ENCODE peak calls at places on chromosomes 12 and 14, in nine cellular contexts. K, C, J, N, S, H, A, U and E are unnamed samples. For H3K4me1, the result is how much of the 10 kb centered on the place peaks cover.

GRCh38 chr12:72681028-72681427 is 408.9 kb downstream of the TRHDE start:
- DNase-seq in K (no peak), C (no peak), J (no peak), N (no peak), S (no peak), H (no peak), A (no peak), U (no peak), E (no peak)

GRCh38 chr12:68871899-68872298 is 61.1 kb downstream of the CPM start:
- DNase-seq in K (no peak), C (no peak), J (no peak), N (no peak), S (no peak), H (no peak), A (no peak), U (no peak), E (no peak)

GRCh38 chr12:24931666-24932405 is 17.1 kb downstream of the BCAT1 start:
- DNase-seq in K (no peak), C (no peak), J (peak), N (no peak), S (no peak), H (no peak), A (no peak), U (peak), E (peak)

GRCh38 chr12:53049582-53050318 is at the start of gene TNS2:
- DNase-seq in K (peak), C (peak), J (peak), N (no peak), S (peak), H (peak), A (peak), U (peak), E (peak)

GRCh38 chr12:46131729-46132128 is 137.1 kb downstream of the SLC38A1 start:
- DNase-seq in K (no peak), C (no peak), J (no peak), N (no peak), S (no peak), H (no peak), A (no peak), U (no peak), E (no peak)

GRCh38 chr12:106369624-106370346 is 12.2 kb downstream of the POLR3B start:
- DNase-seq in K (no peak), C (no peak), J (no peak), N (peak), S (no peak), H (peak), A (no peak), U (peak), E (no peak)

GRCh38 chr14:59251811-59252771 is 63.6 kb downstream of the DAAM1 start:
- DNase-seq in K (no peak), C (no peak), J (no peak), N (no peak), S (no peak), H (no peak), A (no peak), U (peak), E (no peak)

GRCh38 chr12:110694330-110694891 is 5.5 kb upstream of the HVCN1 start:
- DNase-seq in K (peak), C (peak), J (peak), N (no peak), S (no peak), H (no peak), A (peak), U (no peak), E (no peak)

GRCh38 chr14:89495718-89496117 is 78.7 kb upstream of the FOXN3 start:
- DNase-seq in K (no peak), C (no peak), J (no peak), N (no peak), S (no peak), H (no peak), A (no peak), U (no peak), E (no peak)

GRCh38 chr14:42732005-42732404 is 1125.3 kb downstream of the LRFN5 start:
- DNase-seq in K (no peak), C (no peak), J (no peak), N (no peak), S (no peak), H (no peak), A (no peak), U (no peak), E (no peak)

GRCh38 chr12:47277972-47278448 is 198.3 kb upstream of the AMIGO2 start:
- DNase-seq in K (no peak), C (no peak), J (no peak), N (peak), S (no peak), H (peak), A (no peak), U (peak), E (no peak)
- H3K4me3 ChIP-seq in K (no peak), C (no peak), J (no peak), N (no peak), S (no peak), H (no peak), A (no peak), U (no peak), E (no peak)

GRCh38 chr14:95143813-95144620 is 13.3 kb downstream of the DICER1 start:
- DNase-seq in K (no peak), C (no peak), J (no peak), N (no peak), S (no peak), H (no peak), A (no peak), U (no peak), E (no peak)
- H3K4me1 ChIP-seq in K (half or more), C (half or more), J (half or more), N (under half), S (under half), H (under half), A (under half), U (under half), E (under half)

DNA sequence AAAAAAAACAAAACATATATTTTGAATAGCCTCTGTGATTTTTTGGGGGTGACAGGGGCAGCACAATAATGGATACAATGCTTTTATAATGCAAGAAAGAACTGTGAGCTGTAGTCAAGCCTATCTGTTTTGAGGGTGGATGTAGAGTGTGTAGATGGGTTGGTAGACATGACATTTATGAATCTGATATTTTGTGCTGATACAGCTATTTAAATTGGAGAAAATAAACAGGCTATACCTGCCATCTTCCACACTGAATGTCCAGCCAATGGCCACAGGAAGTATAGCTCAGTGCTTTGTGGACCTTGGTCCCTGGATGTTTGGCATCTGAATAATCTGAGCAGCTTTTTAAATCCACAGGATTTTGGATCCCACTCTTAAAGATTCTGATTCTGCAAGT is 175.0 kb downstream of the NEDD1 start:
- DNase-seq in K (no peak), C (no peak), J (no peak), N (no peak), S (no peak), H (no peak), A (no peak), U (no peak), E (no peak)
- H3K4me3 ChIP-seq in K (no peak), C (no peak), J (no peak), N (no peak), S (no peak), H (no peak), A (no peak), U (no peak), E (no peak)

GRCh38 chr12:65189028-65189718 is 19.8 kb downstream of the LEMD3 start:
- DNase-seq in K (no peak), C (no peak), J (no peak), N (no peak), S (no peak), H (no peak), A (no peak), U (no peak), E (no peak)

GRCh38 chr12:65195387-65196055 is 26.1 kb downstream of the LEMD3 start:
- DNase-seq in K (no peak), C (no peak), J (no peak), N (no peak), S (no peak), H (no peak), A (no peak), U (peak), E (no peak)

GRCh38 chr12:65194949-65195348 is 25.6 kb downstream of the LEMD3 start:
- DNase-seq in K (no peak), C (no peak), J (no peak), N (no peak), S (no peak), H (no peak), A (no peak), U (no peak), E (no peak)

GRCh38 chr12:65196762-65197567 is 27.6 kb downstream of the LEMD3 start:
- DNase-seq in K (no peak), C (no peak), J (no peak), N (no peak), S (no peak), H (no peak), A (no peak), U (no peak), E (no peak)

DNA sequence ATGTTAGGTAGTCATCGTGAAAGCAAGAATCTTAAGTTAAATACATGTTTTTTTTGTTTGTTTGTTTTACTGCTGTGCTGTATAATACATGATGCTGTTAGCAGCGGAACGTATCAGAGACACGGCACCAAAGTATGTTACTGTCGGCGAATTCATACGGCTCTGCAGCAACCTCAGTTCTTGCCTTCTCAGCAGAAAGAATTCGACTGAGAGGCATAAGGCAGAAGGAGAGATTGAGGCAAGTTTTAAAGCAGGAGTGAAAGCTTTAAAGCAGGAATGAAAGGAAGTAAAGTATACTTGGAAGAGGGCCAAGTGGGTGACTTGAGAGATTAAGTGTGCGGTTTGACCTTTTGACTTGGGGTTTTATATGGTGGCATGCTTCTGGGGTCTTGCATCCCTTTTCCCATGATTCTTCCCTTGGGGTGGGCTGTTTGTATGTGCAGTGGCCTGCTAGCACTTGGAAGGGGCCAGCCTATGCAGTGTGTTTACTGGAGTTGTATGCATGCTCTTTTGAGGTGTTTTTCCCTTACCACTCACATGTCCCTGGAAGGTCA is 23.7 kb downstream of the LEMD3 start:
- DNase-seq in K (no peak), C (no peak), J (no peak), N (no peak), S (no peak), H (no peak), A (no peak), U (peak), E (no peak)
- H3K4me1 ChIP-seq in K (under half), C (under half), J (under half), N (under half), S (under half), H (under half), A (under half), U (under half), E (under half)

GRCh38 chr12:102478416-102479098 is 1.8 kb downstream of the IGF1 start:
- DNase-seq in K (no peak), C (no peak), J (no peak), N (peak), S (no peak), H (peak), A (no peak), U (peak), E (no peak)

GRCh38 chr12:102480401-102480800 is at the start of gene IGF1:
- DNase-seq in K (no peak), C (no peak), J (no peak), N (no peak), S (peak), H (peak), A (no peak), U (peak), E (no peak)

GRCh38 chr12:102479984-102480383 is 379 bp downstream of the IGF1 start:
- DNase-seq in K (no peak), C (no peak), J (no peak), N (no peak), S (no peak), H (no peak), A (no peak), U (no peak), E (no peak)

GRCh38 chr12:102481705-102482104 is 1.3 kb upstream of the IGF1 start:
- DNase-seq in K (no peak), C (no peak), J (no peak), N (no peak), S (no peak), H (no peak), A (no peak), U (no peak), E (no peak)

GRCh38 chr12:102479099-102479887 is 1.1 kb downstream of the IGF1 start:
- DNase-seq in K (no peak), C (no peak), J (no peak), N (peak), S (no peak), H (peak), A (no peak), U (no peak), E (no peak)
- H3K4me3 ChIP-seq in K (no peak), C (peak), J (no peak), N (no peak), S (peak), H (peak), A (peak), U (no peak), E (peak)

GRCh38 chr12:12716845-12717585 is at the start of gene CDKN1B:
- DNase-seq in K (peak), C (peak), J (peak), N (peak), S (peak), H (peak), A (peak), U (peak), E (peak)

GRCh38 chr12:12717586-12718381 is 616 bp downstream of the CDKN1B start:
- DNase-seq in K (peak), C (peak), J (peak), N (peak), S (peak), H (peak), A (peak), U (peak), E (peak)

GRCh38 chr12:12718853-12719252 is 1.7 kb downstream of the CDKN1B start:
- DNase-seq in K (no peak), C (no peak), J (no peak), N (peak), S (no peak), H (no peak), A (no peak), U (peak), E (peak)

GRCh38 chr12:12719496-12719895 is 2.3 kb downstream of the CDKN1B start:
- DNase-seq in K (no peak), C (no peak), J (peak), N (peak), S (no peak), H (no peak), A (no peak), U (peak), E (no peak)

GRCh38 chr12:12718382-12718761 is 1.2 kb downstream of the CDKN1B start:
- DNase-seq in K (no peak), C (no peak), J (no peak), N (no peak), S (no peak), H (no peak), A (no peak), U (peak), E (peak)
- H3K4me1 ChIP-seq in K (half or more), C (under half), J (half or more), N (half or more), S (under half), H (half or more), A (under half), U (under half), E (half or more)

DNA sequence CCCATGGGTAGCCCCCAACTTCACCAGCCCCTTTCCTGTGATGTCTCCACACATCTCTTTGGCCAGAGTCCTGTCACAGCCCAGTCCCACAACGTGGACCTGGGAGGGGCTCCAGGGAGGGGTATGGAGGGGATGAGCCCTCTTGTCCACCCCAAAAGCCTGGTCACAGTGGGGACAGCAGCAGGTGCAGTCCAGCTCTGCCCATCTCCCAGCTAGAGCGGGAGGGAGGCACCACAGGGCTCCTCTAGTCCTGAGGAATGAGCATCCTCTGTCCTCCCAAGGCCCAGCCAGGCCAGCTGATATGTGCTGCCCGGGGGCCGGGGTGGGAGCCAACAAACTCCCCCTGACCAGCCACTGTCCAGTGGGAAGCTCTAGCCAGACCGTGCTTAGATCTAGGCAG is 43.5 kb upstream of the EIF5 start:
- DNase-seq in K (no peak), C (no peak), J (no peak), N (no peak), S (no peak), H (no peak), A (no peak), U (no peak), E (no peak)
- H3K4me3 ChIP-seq in K (no peak), C (no peak), J (no peak), N (no peak), S (no peak), H (no peak), A (no peak), U (no peak), E (no peak)